ENCODE peak calls at places on chromosomes 13 and 19, in four cellular contexts. One of them, this sample, is unnamed.

GRCh38 chr13:48501705-48502104 is 31.2 kb downstream of the RCBTB2 start:
- DNase-seq in lung: no peak
- DNase-seq in HFF-Myc: no peak
- DNase-seq in dorsolateral prefrontal cortex: no peak
- DNase-seq in this sample: no peak

GRCh38 chr13:44068169-44068568 is 188.5 kb downstream of the LACC1 start:
- DNase-seq in HFF-Myc: no peak
- DNase-seq in dorsolateral prefrontal cortex: no peak
- DNase-seq in lung: no peak
- DNase-seq in this sample: peak

GRCh38 chr13:111139874-111140561 is 24.9 kb downstream of the ARHGEF7 start:
- DNase-seq in HFF-Myc: no peak
- DNase-seq in dorsolateral prefrontal cortex: no peak
- DNase-seq in lung: no peak
- DNase-seq in this sample: no peak

GRCh38 chr19:1234670-1235380 is 3.0 kb downstream of the CBARP start:
- DNase-seq in dorsolateral prefrontal cortex: no peak
- DNase-seq in HFF-Myc: no peak
- DNase-seq in lung: no peak
- DNase-seq in this sample: no peak

GRCh38 chr13:98405690-98406344 is 171.1 kb downstream of the STK24 start:
- DNase-seq in dorsolateral prefrontal cortex: no peak
- DNase-seq in HFF-Myc: no peak
- DNase-seq in lung: no peak
- DNase-seq in this sample: no peak

GRCh38 chr13:51276684-51277083 is 54.5 kb downstream of the FAM124A start:
- DNase-seq in dorsolateral prefrontal cortex: no peak
- DNase-seq in lung: no peak
- DNase-seq in HFF-Myc: no peak
- DNase-seq in this sample: peak

GRCh38 chr13:77530870-77531269 is 4.6 kb upstream of the SCEL start:
- DNase-seq in lung: no peak
- DNase-seq in dorsolateral prefrontal cortex: no peak
- DNase-seq in HFF-Myc: no peak
- DNase-seq in this sample: no peak

GRCh38 chr19:39351537-39352037 is 9.4 kb downstream of the SAMD4B start:
- DNase-seq in lung: no peak
- DNase-seq in HFF-Myc: no peak
- DNase-seq in dorsolateral prefrontal cortex: no peak
- DNase-seq in this sample: no peak

GRCh38 chr13:97028441-97029299 is 34.4 kb upstream of the OXGR1 start:
- DNase-seq in lung: peak
- DNase-seq in dorsolateral prefrontal cortex: no peak
- DNase-seq in HFF-Myc: peak
- DNase-seq in this sample: peak

GRCh38 chr13:110854866-110855265 is 60.0 kb downstream of the ANKRD10 start:
- DNase-seq in dorsolateral prefrontal cortex: no peak
- DNase-seq in lung: no peak
- DNase-seq in HFF-Myc: no peak
- DNase-seq in this sample: no peak

GRCh38 chr13:49314344-49314882 is 66.7 kb downstream of the CDADC1 start:
- DNase-seq in lung: no peak
- DNase-seq in HFF-Myc: no peak
- DNase-seq in dorsolateral prefrontal cortex: no peak
- DNase-seq in this sample: no peak

GRCh38 chr13:108948269-108948671 is 318.9 kb downstream of the MYO16 start:
- DNase-seq in dorsolateral prefrontal cortex: no peak
- DNase-seq in lung: no peak
- DNase-seq in HFF-Myc: peak
- DNase-seq in this sample: no peak

GRCh38 chr19:10093295-10094186 is 7.4 kb downstream of the SHFL start:
- DNase-seq in dorsolateral prefrontal cortex: no peak
- DNase-seq in HFF-Myc: no peak
- DNase-seq in lung: no peak
- DNase-seq in this sample: no peak

GRCh38 chr19:3227054-3227626 is 2.7 kb downstream of the CELF5 start:
- DNase-seq in HFF-Myc: no peak
- DNase-seq in dorsolateral prefrontal cortex: no peak
- DNase-seq in lung: no peak
- DNase-seq in this sample: no peak

GRCh38 chr13:28574617-28575142 is 79.8 kb upstream of the FLT1 start:
- DNase-seq in HFF-Myc: peak
- DNase-seq in lung: no peak
- DNase-seq in dorsolateral prefrontal cortex: no peak
- DNase-seq in this sample: peak

GRCh38 chr19:10643166-10643967 is 10.8 kb upstream of the ILF3 start:
- DNase-seq in lung: no peak
- DNase-seq in HFF-Myc: no peak
- DNase-seq in dorsolateral prefrontal cortex: no peak
- DNase-seq in this sample: no peak

GRCh38 chr13:47294691-47295090 is 397.8 kb upstream of the HTR2A start:
- DNase-seq in lung: no peak
- DNase-seq in HFF-Myc: no peak
- DNase-seq in dorsolateral prefrontal cortex: no peak
- DNase-seq in this sample: peak

GRCh38 chr13:48403151-48403631 is 9.7 kb downstream of the LPAR6 start:
- DNase-seq in HFF-Myc: no peak
- DNase-seq in lung: no peak
- DNase-seq in dorsolateral prefrontal cortex: no peak
- DNase-seq in this sample: peak

GRCh38 chr13:111853766-111854165 is 213.2 kb upstream of the SOX1 start:
- DNase-seq in lung: no peak
- DNase-seq in HFF-Myc: no peak
- DNase-seq in dorsolateral prefrontal cortex: no peak
- DNase-seq in this sample: no peak

GRCh38 chr13:20392530-20392929 is 133.1 kb downstream of the CRYL1 start:
- DNase-seq in HFF-Myc: no peak
- DNase-seq in dorsolateral prefrontal cortex: no peak
- DNase-seq in lung: no peak
- DNase-seq in this sample: no peak

GRCh38 chr19:37484406-37485115 is 15.4 kb downstream of the ZNF570 start:
- DNase-seq in dorsolateral prefrontal cortex: no peak
- DNase-seq in HFF-Myc: no peak
- DNase-seq in lung: no peak
- DNase-seq in this sample: no peak

GRCh38 chr19:3068071-3068470 is 5.8 kb upstream of the TLE5 start:
- DNase-seq in dorsolateral prefrontal cortex: no peak
- DNase-seq in HFF-Myc: no peak
- DNase-seq in lung: no peak
- DNase-seq in this sample: no peak

GRCh38 chr13:73222627-73223026 is 163.8 kb downstream of the KLF5 start:
- DNase-seq in HFF-Myc: no peak
- DNase-seq in lung: no peak
- DNase-seq in dorsolateral prefrontal cortex: no peak
- DNase-seq in this sample: no peak

GRCh38 chr13:113113846-113114271 is 8.3 kb downstream of the F7 start:
- DNase-seq in dorsolateral prefrontal cortex: peak
- DNase-seq in lung: no peak
- DNase-seq in HFF-Myc: no peak
- DNase-seq in this sample: no peak

GRCh38 chr19:12642506-12642905 is 24.0 kb downstream of the MAN2B1 start:
- DNase-seq in lung: no peak
- DNase-seq in HFF-Myc: no peak
- DNase-seq in dorsolateral prefrontal cortex: no peak
- DNase-seq in this sample: no peak

GRCh38 chr19:13207237-13208130 is 57.3 kb downstream of the IER2 start:
- DNase-seq in lung: no peak
- DNase-seq in dorsolateral prefrontal cortex: no peak
- DNase-seq in HFF-Myc: no peak
- DNase-seq in this sample: no peak

GRCh38 chr19:17332677-17333581 is 1.7 kb downstream of the ANO8 start:
- DNase-seq in dorsolateral prefrontal cortex: no peak
- DNase-seq in HFF-Myc: peak
- DNase-seq in lung: no peak
- DNase-seq in this sample: peak

GRCh38 chr13:61414686-61415664 is 674 bp downstream of the PCDH20 start:
- DNase-seq in lung: peak
- DNase-seq in HFF-Myc: no peak
- DNase-seq in dorsolateral prefrontal cortex: peak
- DNase-seq in this sample: peak

GRCh38 chr13:32285633-32285965 is 29.6 kb downstream of the ZAR1L start:
- DNase-seq in dorsolateral prefrontal cortex: no peak
- DNase-seq in HFF-Myc: no peak
- DNase-seq in lung: no peak
- DNase-seq in this sample: no peak

GRCh38 chr19:1616396-1616795 is 11.1 kb upstream of the UQCR11 start:
- DNase-seq in dorsolateral prefrontal cortex: no peak
- DNase-seq in lung: no peak
- DNase-seq in HFF-Myc: no peak
- DNase-seq in this sample: peak

GRCh38 chr13:31997641-31998040 is 33.9 kb upstream of the FRY start:
- DNase-seq in HFF-Myc: no peak
- DNase-seq in dorsolateral prefrontal cortex: no peak
- DNase-seq in lung: no peak
- DNase-seq in this sample: no peak

GRCh38 chr13:33218020-33218419 is 67.5 kb downstream of the STARD13 start:
- DNase-seq in HFF-Myc: no peak
- DNase-seq in lung: no peak
- DNase-seq in dorsolateral prefrontal cortex: no peak
- DNase-seq in this sample: peak

GRCh38 chr19:30231408-30232318 is 140.5 kb upstream of the ZNF536 start:
- DNase-seq in lung: no peak
- DNase-seq in dorsolateral prefrontal cortex: no peak
- DNase-seq in HFF-Myc: no peak
- DNase-seq in this sample: no peak

GRCh38 chr19:1267441-1268391 is 1.4 kb upstream of the CIRBP start:
- DNase-seq in dorsolateral prefrontal cortex: no peak
- DNase-seq in HFF-Myc: no peak
- DNase-seq in lung: no peak
- DNase-seq in this sample: no peak

GRCh38 chr19:54481326-54481930 is 8.3 kb upstream of the CDC42EP5 start:
- DNase-seq in dorsolateral prefrontal cortex: no peak
- DNase-seq in lung: no peak
- DNase-seq in HFF-Myc: no peak
- DNase-seq in this sample: peak

GRCh38 chr13:57557979-57558529 is 73.5 kb upstream of the PCDH17 start:
- DNase-seq in lung: no peak
- DNase-seq in dorsolateral prefrontal cortex: no peak
- DNase-seq in HFF-Myc: no peak
- DNase-seq in this sample: peak

DNA sequence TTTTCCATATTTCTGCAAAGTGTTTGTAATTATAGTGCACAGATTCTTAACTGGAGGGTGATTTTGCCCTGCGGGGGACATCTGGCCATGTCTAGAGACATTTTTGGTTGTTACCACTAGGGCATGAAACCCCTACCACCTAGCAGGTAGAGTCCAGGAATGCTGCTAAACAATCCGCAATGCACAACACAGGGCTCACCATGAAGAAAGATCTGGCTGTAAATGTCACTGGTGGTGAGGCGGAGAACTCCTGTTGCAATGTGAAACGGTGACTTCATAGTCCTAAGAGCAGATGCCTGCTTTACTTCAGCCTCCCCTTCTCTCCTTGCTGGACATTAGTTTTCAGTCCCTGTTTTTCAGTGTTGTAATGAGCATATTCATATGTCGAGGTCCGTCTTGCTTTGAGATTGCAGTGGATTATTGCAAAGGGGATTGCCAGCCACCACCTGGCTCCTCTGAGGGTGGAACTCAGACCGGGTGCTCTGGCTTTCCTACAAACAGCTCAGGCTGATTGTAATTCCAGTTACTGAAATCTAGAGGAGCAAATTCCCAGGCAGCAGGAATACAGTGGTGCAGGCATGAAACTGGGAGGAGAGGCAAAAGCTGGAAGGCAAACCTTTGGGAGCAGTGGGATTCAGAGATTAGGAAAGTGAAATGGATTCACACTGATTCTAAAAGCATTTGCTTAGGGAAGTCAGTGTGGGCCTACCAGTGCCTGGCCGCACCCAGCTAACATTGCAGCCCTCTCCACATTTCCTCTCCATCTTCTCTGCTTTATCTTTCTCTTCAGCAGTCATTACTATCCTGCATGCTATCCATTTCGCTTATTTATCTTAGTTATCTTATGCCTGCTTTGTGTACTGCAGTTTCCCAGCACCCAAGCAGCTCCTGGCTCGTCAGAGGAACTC is 76.1 kb upstream of the PCDH8 start:
- DNase-seq in lung: no peak
- DNase-seq in HFF-Myc: no peak
- DNase-seq in dorsolateral prefrontal cortex: no peak
- DNase-seq in this sample: no peak
- TF ChIP-seq CTCF in lung: no peak
- TF ChIP-seq CTCF in HFF-Myc: no peak
- TF ChIP-seq CTCF in dorsolateral prefrontal cortex: no peak
- TF ChIP-seq CTCF in this sample: no peak

GRCh38 chr19:51417107-51417806 is at the start of gene SIGLEC10:
- DNase-seq in dorsolateral prefrontal cortex: no peak
- DNase-seq in HFF-Myc: no peak
- DNase-seq in lung: peak
- DNase-seq in this sample: no peak
- H3K4me3 ChIP-seq in dorsolateral prefrontal cortex: peak
- H3K4me3 ChIP-seq in HFF-Myc: no peak
- H3K4me3 ChIP-seq in lung: no peak
- H3K4me3 ChIP-seq in this sample: no peak

GRCh38 chr13:99988469-99989375 is 7.1 kb downstream of the ZIC2 start:
- DNase-seq in dorsolateral prefrontal cortex: no peak
- DNase-seq in HFF-Myc: no peak
- DNase-seq in lung: no peak
- DNase-seq in this sample: no peak
- TF ChIP-seq CTCF in dorsolateral prefrontal cortex: no peak
- TF ChIP-seq CTCF in HFF-Myc: no peak
- TF ChIP-seq CTCF in lung: no peak
- TF ChIP-seq CTCF in this sample: no peak

GRCh38 chr19:5827342-5827890 is 12.1 kb downstream of the FUT6 start:
- DNase-seq in HFF-Myc: no peak
- DNase-seq in dorsolateral prefrontal cortex: no peak
- DNase-seq in lung: no peak
- DNase-seq in this sample: no peak

GRCh38 chr19:5828661-5829566 is 10.6 kb downstream of the FUT6 start:
- DNase-seq in dorsolateral prefrontal cortex: no peak
- DNase-seq in lung: no peak
- DNase-seq in HFF-Myc: no peak
- DNase-seq in this sample: no peak

GRCh38 chr19:5827891-5828660 is 11.4 kb downstream of the FUT6 start:
- DNase-seq in lung: peak
- DNase-seq in dorsolateral prefrontal cortex: peak
- DNase-seq in HFF-Myc: peak
- DNase-seq in this sample: peak

GRCh38 chr19:5824791-5825577 is 14.5 kb downstream of the FUT6 start:
- DNase-seq in dorsolateral prefrontal cortex: no peak
- DNase-seq in HFF-Myc: no peak
- DNase-seq in lung: no peak
- DNase-seq in this sample: no peak

GRCh38 chr19:5826531-5827341 is 12.8 kb downstream of the FUT6 start:
- DNase-seq in lung: peak
- DNase-seq in dorsolateral prefrontal cortex: no peak
- DNase-seq in HFF-Myc: no peak
- DNase-seq in this sample: peak
- H3K4me3 ChIP-seq in lung: no peak
- H3K4me3 ChIP-seq in dorsolateral prefrontal cortex: no peak
- H3K4me3 ChIP-seq in HFF-Myc: no peak
- H3K4me3 ChIP-seq in this sample: no peak